ENCODE peak calls at places on chromosomes 12 and 14, in seven cellular contexts. N, A, I, U, Y, W and T are unnamed samples.

GRCh38 chr14:58954052-58954451 is 234.4 kb upstream of the DAAM1 start:
- DNase-seq in I (no peak), W (no peak), N (no peak), U (no peak), A (no peak), Y (no peak), T (no peak)

GRCh38 chr14:56809262-56810215 is 740 bp downstream of the OTX2 start:
- DNase-seq in Y (no peak), I (no peak), U (no peak), N (no peak), A (no peak), W (no peak), T (no peak)

GRCh38 chr14:91284146-91284790 is 39.8 kb upstream of the GPR68 start:
- DNase-seq in W (no peak), Y (no peak), N (no peak), I (peak; percentile 42), U (no peak), A (no peak), T (no peak)

GRCh38 chr14:101186544-101186943 is 283.0 kb upstream of the RTL1 start:
- DNase-seq in I (no peak), N (no peak), Y (no peak), A (no peak), W (no peak), U (peak; percentile 22), T (no peak)

GRCh38 chr14:21711360-21711961 is 37.8 kb upstream of the OR4E1 start:
- DNase-seq in W (no peak), Y (no peak), N (no peak), U (no peak), A (no peak), I (peak; percentile 26), T (no peak)

GRCh38 chr12:65532744-65533143 is 254.3 kb downstream of the MSRB3 start:
- DNase-seq in Y (no peak), A (no peak), U (no peak), N (no peak), I (no peak), W (no peak), T (no peak)

GRCh38 chr12:131902332-131903241 is 8.2 kb downstream of the ULK1 start:
- DNase-seq in U (peak; percentile 65), Y (no peak), I (no peak), W (no peak), A (no peak), N (no peak), T (no peak)

GRCh38 chr14:90344285-90344684 is 12.5 kb upstream of the NRDE2 start:
- DNase-seq in W (no peak), N (no peak), I (no peak), U (no peak), A (no peak), Y (no peak), T (no peak)

GRCh38 chr12:26195250-26195640 is at the start of gene SSPN:
- DNase-seq in N (peak; percentile 77), A (peak; percentile 67), Y (peak; percentile 56), U (peak; percentile 83), I (peak; percentile 86), W (peak; percentile 36), T (peak; percentile 68)

GRCh38 chr14:101068958-101069549 is 165.5 kb upstream of the RTL1 start:
- DNase-seq in Y (peak; percentile 9), A (peak; percentile 13), U (peak; percentile 54), W (no peak), N (peak; percentile 4), I (peak; percentile 7), T (no peak)

GRCh38 chr12:131229426-131230339 is 276.0 kb downstream of the ADGRD1 start:
- DNase-seq in W (no peak), I (no peak), U (peak; percentile 86), Y (no peak), A (peak; percentile 60), N (peak; percentile 52), T (no peak)

GRCh38 chr12:114820773-114821172 is 136.8 kb upstream of the TBX3 start:
- DNase-seq in N (no peak), A (no peak), I (no peak), W (no peak), U (no peak), Y (no peak), T (peak; percentile 65)

GRCh38 chr14:63174760-63175191 is 29.5 kb upstream of the RHOJ start:
- DNase-seq in A (no peak), I (peak; percentile 48), W (no peak), U (no peak), Y (no peak), N (peak; percentile 47), T (no peak)

GRCh38 chr12:94304566-94305061 is 155.1 kb downstream of the CEP83 start:
- DNase-seq in N (no peak), I (no peak), W (no peak), U (no peak), A (no peak), Y (no peak), T (no peak)

GRCh38 chr12:95548056-95548538 is 3.2 kb downstream of the USP44 start:
- DNase-seq in U (peak; percentile 83), N (peak; percentile 41), I (peak; percentile 48), Y (no peak), A (peak; percentile 54), W (no peak), T (no peak)

GRCh38 chr14:79093542-79093941 is 923.4 kb downstream of the NRXN3 start:
- DNase-seq in N (no peak), W (no peak), I (no peak), A (no peak), Y (no peak), U (no peak), T (no peak)

GRCh38 chr12:4307593-4308333 is 13.2 kb upstream of the TIGAR start:
- DNase-seq in I (peak; percentile 80), W (peak; percentile 38), A (peak; percentile 80), U (no peak), N (peak; percentile 63), Y (peak; percentile 42), T (peak; percentile 82)

GRCh38 chr14:87483651-87484260 is 509.2 kb downstream of the GALC start:
- DNase-seq in U (no peak), Y (no peak), W (no peak), I (no peak), N (no peak), A (no peak), T (no peak)

GRCh38 chr14:105483300-105484068 is 3.2 kb upstream of the CRIP1 start:
- DNase-seq in N (no peak), W (no peak), U (no peak), I (no peak), Y (peak; percentile 55), A (peak; percentile 82), T (no peak)

DNA sequence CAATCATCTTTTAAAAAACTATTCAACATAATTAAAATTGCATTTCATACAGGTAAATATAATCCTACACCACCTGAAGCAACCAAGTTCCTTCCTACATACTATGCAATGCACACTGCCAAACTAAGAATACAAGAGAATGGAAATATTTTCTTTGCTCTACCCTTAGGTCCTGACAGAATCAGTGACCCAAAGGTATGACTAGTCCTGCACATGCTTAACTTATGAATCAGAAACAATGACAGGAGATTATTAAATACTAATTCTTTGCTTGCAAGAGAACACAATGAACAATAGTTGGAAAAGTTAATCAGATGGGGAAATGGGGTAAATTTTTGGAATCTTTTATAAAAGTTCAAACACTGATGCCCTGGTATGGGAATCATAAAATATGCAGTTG is 220.1 kb downstream of the SOX5 start:
- DNase-seq in W (no peak), A (no peak), I (no peak), Y (no peak), N (no peak), U (no peak), T (no peak)
- H3K4me3 ChIP-seq in W (no peak overlapping the region), A (no peak overlapping the region), I (no peak overlapping the region), Y (no peak overlapping the region), N (no peak overlapping the region), U (no peak overlapping the region), T (no peak overlapping the region)

GRCh38 chr12:53344824-53345485 is 8.8 kb upstream of the SP7 start:
- DNase-seq in U (peak; percentile 91), A (peak; percentile 79), Y (peak; percentile 74), N (peak; percentile 85), I (peak; percentile 76), W (peak; percentile 57), T (peak; percentile 80)

GRCh38 chr12:53343449-53343848 is 7.3 kb upstream of the SP7 start:
- DNase-seq in A (no peak), U (no peak), W (no peak), Y (no peak), N (no peak), I (no peak), T (no peak)

GRCh38 chr12:53344487-53344823 is 8.3 kb upstream of the SP7 start:
- DNase-seq in N (no peak), Y (no peak), W (no peak), U (no peak), A (no peak), I (no peak), T (no peak)

GRCh38 chr12:53343978-53344377 is 7.8 kb upstream of the SP7 start:
- DNase-seq in N (no peak), A (no peak), Y (no peak), U (no peak), I (no peak), W (no peak), T (no peak)

GRCh38 chr12:53345486-53346195 is 9.5 kb upstream of the SP7 start:
- DNase-seq in A (no peak), Y (no peak), W (no peak), N (peak; percentile 51), I (no peak), U (no peak), T (no peak)
- TF ChIP-seq CTCF in A (no peak), Y (no peak), W (no peak), N (no peak), I (no peak), U (no peak), T (no peak)

GRCh38 chr12:49671051-49671765 is 36.0 kb downstream of the FMNL3 start:
- DNase-seq in A (no peak), W (no peak), U (peak; percentile 88), N (peak; percentile 48), Y (no peak), I (peak; percentile 38), T (no peak)
- H3K4me1 ChIP-seq in A (peaks cover 51% of the 10 kb centered on the region), W (peaks cover 70% of the 10 kb centered on the region), U (peaks cover 81% of the 10 kb centered on the region), N (peaks cover 50% of the 10 kb centered on the region), Y (peaks cover 46% of the 10 kb centered on the region), I (peaks cover 64% of the 10 kb centered on the region), T (peaks cover 27% of the 10 kb centered on the region)

GRCh38 chr12:117098361-117099217 is 627 bp downstream of the TESC start:
- DNase-seq in W (no peak), N (no peak), Y (no peak), I (no peak), A (peak; percentile 47), U (peak; percentile 88), T (peak; percentile 34)

GRCh38 chr12:117096643-117097042 is 2.6 kb downstream of the TESC start:
- DNase-seq in N (no peak), Y (no peak), U (peak; percentile 48), A (peak; percentile 22), W (no peak), I (no peak), T (no peak)

GRCh38 chr12:117100251-117100650 is 1.0 kb upstream of the TESC start:
- DNase-seq in A (peak; percentile 32), U (no peak), N (no peak), Y (no peak), I (peak; percentile 44), W (no peak), T (no peak)

GRCh38 chr12:117097159-117097558 is 2.1 kb downstream of the TESC start:
- DNase-seq in N (no peak), I (no peak), W (no peak), A (peak; percentile 37), Y (no peak), U (peak; percentile 63), T (no peak)

DNA sequence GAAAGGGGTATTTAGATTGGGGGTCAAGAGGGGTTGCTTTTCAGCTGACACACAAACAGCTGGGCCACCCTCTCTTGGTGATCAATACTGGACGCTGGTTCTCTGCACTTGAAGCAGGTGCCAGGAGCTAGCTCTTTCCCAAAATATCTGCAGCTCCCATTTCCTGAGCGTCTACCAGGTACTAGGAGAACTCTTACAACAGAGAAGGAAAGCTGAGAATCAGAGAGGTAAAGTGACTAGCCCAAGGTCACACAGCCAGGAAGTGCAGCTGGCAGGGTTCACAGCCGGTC is 1.2 kb downstream of the TESC start:
- DNase-seq in A (no peak), Y (no peak), U (peak; percentile 19), N (no peak), I (no peak), W (no peak), T (no peak)
- H3K4me3 ChIP-seq in A (peak overlapping the region; percentile 66), Y (peak overlapping the region; percentile 44), U (peak overlapping the region; percentile 67), N (no peak overlapping the region), I (peak overlapping the region; percentile 64), W (peak overlapping the region; percentile 55), T (no peak overlapping the region)